ENCODE peak calls at places on chromosomes 1 and 21, in eight cellular contexts. X, S, T, A, K, B, O and E are unnamed samples.

GRCh38 chr1:35885961-35886558 is 3.1 kb downstream of the AGO1 start:
- DNase-seq in B (no peak), S (peak; percentile 97), T (no peak), K (no peak), O (no peak), A (no peak), X (no peak), E (no peak)

GRCh38 chr1:51234721-51235425 is 1.2 kb upstream of the RNF11 start:
- DNase-seq in O (no peak), K (peak; percentile 70), X (peak; percentile 70), B (peak; percentile 71), A (peak; percentile 78), S (peak; percentile 48), T (peak; percentile 59), E (no peak)

GRCh38 chr21:44550807-44551206 is 498 bp downstream of the KRTAP10-2 start:
- DNase-seq in S (no peak), B (no peak), A (no peak), T (no peak), O (no peak), K (no peak), X (peak; percentile 15), E (no peak)

GRCh38 chr1:206890125-206890637 is 7.1 kb upstream of the IL24 start:
- DNase-seq in K (no peak), S (peak; percentile 63), X (no peak), A (no peak), O (no peak), T (no peak), B (no peak), E (no peak)

GRCh38 chr1:218201004-218201403 is 84.1 kb upstream of the RRP15 start:
- DNase-seq in T (no peak), A (no peak), B (no peak), O (no peak), X (no peak), S (no peak), K (no peak), E (no peak)

GRCh38 chr1:61170328-61171238 is 88.2 kb downstream of the NFIA start:
- DNase-seq in A (no peak), X (no peak), O (no peak), T (no peak), S (no peak), K (no peak), B (no peak), E (no peak)

GRCh38 chr1:9794081-9794480 is 29.7 kb downstream of the CLSTN1 start:
- DNase-seq in B (no peak), X (no peak), T (no peak), S (no peak), A (no peak), K (no peak), O (no peak), E (no peak)

GRCh38 chr1:180937012-180937372 is 24.3 kb downstream of the KIAA1614 start:
- DNase-seq in X (no peak), K (no peak), A (no peak), S (no peak), O (no peak), T (no peak), B (no peak), E (no peak)

GRCh38 chr1:234519506-234519905 is 40.5 kb upstream of the TARBP1 start:
- DNase-seq in S (no peak), B (no peak), O (no peak), A (no peak), K (no peak), X (no peak), T (no peak), E (no peak)

GRCh38 chr1:162951553-162952315 is 90.8 kb upstream of the CCDC190 start:
- DNase-seq in S (no peak), A (no peak), X (no peak), O (no peak), K (no peak), T (no peak), B (no peak), E (no peak)

GRCh38 chr1:36134805-36135339 is 9.8 kb upstream of the COL8A2 start:
- DNase-seq in X (no peak), T (peak; percentile 46), K (peak; percentile 57), O (no peak), B (no peak), S (peak; percentile 95), A (peak; percentile 58), E (no peak)

GRCh38 chr1:38135621-38136414 is 89.2 kb upstream of the POU3F1 start:
- DNase-seq in X (no peak), S (peak; percentile 64), K (no peak), T (no peak), B (no peak), O (no peak), A (no peak), E (no peak)

GRCh38 chr1:235151033-235151432 is 10.0 kb downstream of the RBM34 start:
- DNase-seq in O (no peak), X (no peak), A (no peak), T (no peak), B (no peak), S (no peak), K (no peak), E (no peak)

GRCh38 chr1:53697671-53698380 is 41.1 kb downstream of the GLIS1 start:
- DNase-seq in O (no peak), S (no peak), X (no peak), T (no peak), A (no peak), K (no peak), B (no peak), E (no peak)

GRCh38 chr1:205309741-205310140 is 11.8 kb downstream of the NUAK2 start:
- DNase-seq in B (no peak), T (no peak), O (no peak), X (no peak), S (no peak), K (no peak), A (no peak), E (no peak)

GRCh38 chr1:7827134-7827955 is 25.5 kb downstream of the UTS2 start:
- DNase-seq in S (no peak), T (no peak), B (peak; percentile 57), X (no peak), O (peak; percentile 25), A (no peak), K (peak; percentile 37), E (peak; percentile 24)

DNA sequence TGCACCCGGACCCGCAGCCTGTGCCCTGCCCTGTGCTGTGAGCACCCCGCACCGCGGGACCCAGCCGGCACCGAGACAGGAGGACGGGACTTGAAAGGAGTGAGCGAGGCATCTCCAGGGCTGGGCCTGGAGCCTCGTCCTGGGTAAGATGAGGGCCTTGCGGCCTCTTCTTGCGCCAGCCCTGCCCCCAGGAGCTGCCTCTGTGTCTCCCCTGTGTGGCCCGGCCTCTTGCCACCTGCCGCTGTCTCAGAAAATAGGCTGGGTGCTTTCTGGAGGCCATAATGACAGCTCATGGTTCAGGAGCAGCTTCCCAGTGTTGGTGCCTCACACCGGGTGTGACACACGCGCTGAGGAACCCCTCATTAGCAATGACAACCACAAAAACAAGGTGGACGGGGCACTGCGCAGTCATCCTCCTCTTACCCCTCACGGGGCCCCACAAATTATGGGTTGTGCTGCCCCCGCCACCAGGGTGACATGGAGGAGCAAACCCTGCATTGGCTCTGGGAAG is 161.5 kb upstream of the C1orf174 start:
- DNase-seq in K (no peak), O (no peak), S (no peak), A (no peak), T (no peak), X (no peak), B (no peak), E (no peak)
- H3K9me3 ChIP-seq in K (no peaks in the 10 kb centered on the region), O (no peaks in the 10 kb centered on the region), S (peaks cover 8% of the 10 kb centered on the region), A (no peaks in the 10 kb centered on the region), T (no peaks in the 10 kb centered on the region), X (no peaks in the 10 kb centered on the region), B (no peaks in the 10 kb centered on the region), E (no peaks in the 10 kb centered on the region)

DNA sequence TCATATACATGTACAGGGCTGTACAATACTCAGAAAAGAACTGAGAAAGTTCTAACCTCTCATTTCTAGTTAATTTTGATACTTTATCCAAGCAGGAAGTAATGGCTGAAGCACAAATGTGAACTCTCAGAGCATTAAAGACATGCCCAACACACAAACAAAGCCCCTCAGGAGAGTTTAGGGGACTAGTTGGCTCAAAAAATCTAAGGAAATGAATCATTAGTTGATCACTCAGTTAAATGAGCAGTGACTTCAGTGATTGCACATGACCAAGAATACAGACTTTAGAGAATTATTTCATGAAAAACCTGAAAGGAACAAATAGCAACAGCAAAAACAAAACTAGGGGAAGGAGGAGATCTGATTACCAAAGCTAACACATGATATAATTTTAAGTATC is 680.9 kb downstream of the LTN1 start:
- DNase-seq in A (no peak), O (no peak), T (no peak), S (no peak), B (no peak), X (no peak), K (no peak), E (no peak)
- H3K9me3 ChIP-seq in A (no peaks in the 10 kb centered on the region), O (no peaks in the 10 kb centered on the region), T (peaks cover 16% of the 10 kb centered on the region), S (no peaks in the 10 kb centered on the region), B (no peaks in the 10 kb centered on the region), X (no peaks in the 10 kb centered on the region), K (no peaks in the 10 kb centered on the region), E (no peaks in the 10 kb centered on the region)

DNA sequence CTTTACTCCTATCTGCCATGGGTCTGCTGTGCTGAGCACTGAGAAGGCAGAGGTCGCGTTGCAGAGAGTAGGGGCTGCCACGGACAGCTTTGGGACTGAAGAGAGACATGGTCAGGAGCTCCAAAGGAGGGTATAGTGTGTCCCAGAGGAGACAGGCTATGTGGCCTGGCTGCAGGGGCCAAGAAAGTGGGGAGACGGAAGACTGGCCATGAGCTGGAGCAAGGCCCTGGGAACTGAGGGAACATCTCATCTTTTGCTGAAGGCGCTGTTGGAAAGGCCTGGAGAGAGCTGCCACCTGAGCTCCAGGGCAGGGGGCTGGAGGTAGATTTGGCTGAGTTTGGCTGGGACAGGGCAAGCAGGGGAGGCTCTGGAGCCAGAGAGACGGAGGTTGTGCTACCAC is 55.8 kb upstream of the AJAP1 start:
- DNase-seq in O (no peak), X (no peak), T (no peak), K (no peak), A (no peak), B (no peak), S (no peak), E (no peak)
- H3K9me3 ChIP-seq in O (no peaks in the 10 kb centered on the region), X (no peaks in the 10 kb centered on the region), T (no peaks in the 10 kb centered on the region), K (no peaks in the 10 kb centered on the region), A (no peaks in the 10 kb centered on the region), B (no peaks in the 10 kb centered on the region), S (no peaks in the 10 kb centered on the region), E (no peaks in the 10 kb centered on the region)

GRCh38 chr1:12809933-12810332 is 18.7 kb downstream of the PRAMEF1 start:
- DNase-seq in A (no peak), K (no peak), B (no peak), X (no peak), S (no peak), O (no peak), T (no peak), E (no peak)
- H3K9me3 ChIP-seq in A (no peaks in the 10 kb centered on the region), K (no peaks in the 10 kb centered on the region), B (no peaks in the 10 kb centered on the region), X (peaks cover 7% of the 10 kb centered on the region), S (peaks cover 25% of the 10 kb centered on the region), O (no peaks in the 10 kb centered on the region), T (peaks cover 2% of the 10 kb centered on the region), E (peaks cover 2% of the 10 kb centered on the region)

GRCh38 chr21:34009193-34009592 is 64.2 kb upstream of the MRPS6 start:
- DNase-seq in S (no peak), X (no peak), T (no peak), A (no peak), O (no peak), K (no peak), B (no peak), E (no peak)
- H3K9me3 ChIP-seq in S (no peaks in the 10 kb centered on the region), X (peaks cover 12% of the 10 kb centered on the region), T (peaks cover 26% of the 10 kb centered on the region), A (no peaks in the 10 kb centered on the region), O (peaks cover 11% of the 10 kb centered on the region), K (peaks cover 11% of the 10 kb centered on the region), B (no peaks in the 10 kb centered on the region), E (no peaks in the 10 kb centered on the region)